ENCODE peak calls at places on chromosome 21, in four cellular contexts. One of them, this sample, is unnamed.

GRCh38 chr21:34968414-34969333 is 80.4 kb downstream of the RUNX1 start:
- DNase-seq in colonic mucosa: no peak
- DNase-seq in uterus: no peak
- DNase-seq in amniotic stem cell: no peak
- DNase-seq in this sample: no peak

GRCh38 chr21:31339736-31340135 is 4.3 kb downstream of the TIAM1 start:
- DNase-seq in colonic mucosa: no peak
- DNase-seq in uterus: no peak
- DNase-seq in amniotic stem cell: no peak
- DNase-seq in this sample: no peak

GRCh38 chr21:26124421-26124833 is 46.1 kb downstream of the APP start:
- DNase-seq in amniotic stem cell: no peak
- DNase-seq in uterus: no peak
- DNase-seq in colonic mucosa: no peak
- DNase-seq in this sample: no peak

GRCh38 chr21:16419188-16419874 is 689.5 kb downstream of the USP25 start:
- DNase-seq in amniotic stem cell: no peak
- DNase-seq in colonic mucosa: peak
- DNase-seq in uterus: peak
- DNase-seq in this sample: peak

GRCh38 chr21:38989097-38989744 is 183.5 kb downstream of the ETS2 start:
- DNase-seq in colonic mucosa: no peak
- DNase-seq in amniotic stem cell: no peak
- DNase-seq in uterus: no peak
- DNase-seq in this sample: no peak

GRCh38 chr21:42971897-42972275 is 2.5 kb upstream of the PKNOX1 start:
- DNase-seq in colonic mucosa: no peak
- DNase-seq in uterus: no peak
- DNase-seq in amniotic stem cell: no peak
- DNase-seq in this sample: no peak

GRCh38 chr21:42696026-42696380 is 42.6 kb downstream of the PDE9A start:
- DNase-seq in uterus: no peak
- DNase-seq in amniotic stem cell: no peak
- DNase-seq in colonic mucosa: no peak
- DNase-seq in this sample: no peak

GRCh38 chr21:26490771-26491170 is 82.3 kb downstream of the CYYR1 start:
- DNase-seq in amniotic stem cell: no peak
- DNase-seq in colonic mucosa: no peak
- DNase-seq in uterus: no peak
- DNase-seq in this sample: no peak

GRCh38 chr21:41227357-41228005 is 59.5 kb downstream of the BACE2 start:
- DNase-seq in colonic mucosa: no peak
- DNase-seq in uterus: no peak
- DNase-seq in amniotic stem cell: no peak
- DNase-seq in this sample: no peak

GRCh38 chr21:38806942-38807284 is 1.2 kb downstream of the ETS2 start:
- DNase-seq in colonic mucosa: no peak
- DNase-seq in uterus: no peak
- DNase-seq in amniotic stem cell: no peak
- DNase-seq in this sample: no peak

GRCh38 chr21:14603202-14603601 is 57.1 kb upstream of the SAMSN1 start:
- DNase-seq in amniotic stem cell: no peak
- DNase-seq in uterus: no peak
- DNase-seq in colonic mucosa: no peak
- DNase-seq in this sample: no peak

GRCh38 chr21:29633766-29634165 is 306.0 kb downstream of the GRIK1 start:
- DNase-seq in colonic mucosa: no peak
- DNase-seq in amniotic stem cell: no peak
- DNase-seq in uterus: no peak
- DNase-seq in this sample: no peak

GRCh38 chr21:42654913-42655796 is 1.7 kb downstream of the PDE9A start:
- DNase-seq in colonic mucosa: peak
- DNase-seq in uterus: no peak
- DNase-seq in amniotic stem cell: no peak
- DNase-seq in this sample: no peak

GRCh38 chr21:31282095-31282709 is 61.9 kb downstream of the TIAM1 start:
- DNase-seq in colonic mucosa: no peak
- DNase-seq in uterus: no peak
- DNase-seq in amniotic stem cell: peak
- DNase-seq in this sample: peak

This sample was measured in small intestine.